ENCODE peak calls at places on chromosome X, in six cellular contexts. W, K, F, S, T and U are unnamed samples.

GRCh38 chrX:133495464-133496391 is 80.4 kb upstream of the GPC4 start:
- DNase-seq in W (no peak), K (no peak), F (no peak), S (no peak), T (no peak), U (no peak)

GRCh38 chrX:110015027-110015426 is 12.1 kb downstream of the TMEM164 start:
- DNase-seq in W (no peak), K (no peak), F (no peak), S (no peak), T (peak), U (no peak)

GRCh38 chrX:69010339-69010738 is 154.9 kb downstream of the PJA1 start:
- DNase-seq in W (no peak), K (no peak), F (no peak), S (no peak), T (no peak), U (no peak)

GRCh38 chrX:1932231-1932630 is 317.4 kb downstream of the ASMT start:
- DNase-seq in W (no peak), K (no peak), F (no peak), S (no peak), T (no peak), U (no peak)

GRCh38 chrX:10725071-10725470 is 104.7 kb upstream of the MID1 start:
- DNase-seq in W (peak), K (no peak), F (no peak), S (peak), T (peak), U (peak)

GRCh38 chrX:101357166-101357795 is 8.7 kb upstream of the TIMM8A start:
- DNase-seq in W (no peak), K (no peak), F (no peak), S (peak), T (no peak), U (peak)

GRCh38 chrX:143853488-143853887 is 30.4 kb upstream of the UBE2NL start:
- DNase-seq in W (no peak), K (no peak), F (no peak), S (no peak), T (no peak), U (no peak)

GRCh38 chrX:3743821-3744439 is 30.5 kb upstream of the PRKX start:
- DNase-seq in W (no peak), K (no peak), F (no peak), S (no peak), T (no peak), U (peak)

GRCh38 chrX:124502144-124502543 is 155.8 kb downstream of the SH2D1A start:
- DNase-seq in W (no peak), K (no peak), F (no peak), S (no peak), T (no peak), U (no peak)

GRCh38 chrX:113644426-113644825 is 803.8 kb upstream of the AMOT start:
- DNase-seq in W (no peak), K (no peak), F (no peak), S (no peak), T (no peak), U (no peak)

GRCh38 chrX:100731441-100732281 is at the start of gene SYTL4:
- DNase-seq in W (peak), K (no peak), F (no peak), S (peak), T (peak), U (no peak)

GRCh38 chrX:103442536-103442901 is 66.2 kb downstream of the BEX3 start:
- DNase-seq in W (no peak), K (no peak), F (no peak), S (no peak), T (peak), U (no peak)

GRCh38 chrX:96383428-96383827 is 301.2 kb upstream of the DIAPH2 start:
- DNase-seq in W (no peak), K (no peak), F (no peak), S (no peak), T (no peak), U (no peak)

GRCh38 chrX:131762802-131763234 is 218.9 kb downstream of the OR13H1 start:
- DNase-seq in W (peak), K (no peak), F (peak), S (peak), T (no peak), U (no peak)

GRCh38 chrX:622104-622503 is 8.5 kb upstream of the SHOX start:
- DNase-seq in W (no peak), K (no peak), F (no peak), S (no peak), T (no peak), U (no peak)

GRCh38 chrX:41441934-41442823 is 5.0 kb upstream of the NYX start:
- DNase-seq in W (peak), K (peak), F (peak), S (peak), T (peak), U (peak)

GRCh38 chrX:118726887-118727685 is at the start of gene IL13RA1:
- DNase-seq in W (peak), K (peak), F (no peak), S (peak), T (peak), U (peak)

GRCh38 chrX:39874202-39874816 is 223.4 kb downstream of the BCOR start:
- DNase-seq in W (no peak), K (no peak), F (peak), S (no peak), T (peak), U (no peak)
- TF ChIP-seq MYC in W (no peak), K (no peak), F (no peak), S (no peak), T (no peak), U (no peak)

GRCh38 chrX:40006025-40007017 is 91.4 kb downstream of the BCOR start:
- DNase-seq in W (no peak), K (no peak), F (no peak), S (no peak), T (no peak), U (peak)
- TF ChIP-seq MYC in W (no peak), K (no peak), F (no peak), S (no peak), T (no peak), U (no peak)

DNA sequence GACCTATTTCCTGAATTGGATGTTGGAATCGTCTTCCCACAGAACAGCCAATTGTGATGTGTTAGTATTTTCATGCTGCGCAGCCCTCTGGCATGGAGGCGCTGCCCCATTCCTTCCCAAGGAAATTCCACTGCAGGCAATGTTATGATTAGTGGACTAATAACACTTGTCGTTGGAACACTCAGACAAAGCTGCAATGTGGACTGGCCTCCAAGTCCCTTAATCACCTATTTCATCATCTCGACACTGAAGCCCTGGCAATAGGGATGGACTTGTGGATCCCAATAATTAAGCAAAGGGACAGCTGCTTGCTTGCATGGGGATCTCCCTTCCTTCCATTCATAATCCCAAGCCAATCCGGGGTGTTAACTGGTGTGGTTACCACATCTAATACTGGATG is 78.8 kb upstream of the PLAC1 start:
- DNase-seq in W (no peak), K (no peak), F (no peak), S (no peak), T (peak), U (no peak)
- TF ChIP-seq MYC in W (no peak), K (no peak), F (no peak), S (no peak), T (no peak), U (no peak)

DNA sequence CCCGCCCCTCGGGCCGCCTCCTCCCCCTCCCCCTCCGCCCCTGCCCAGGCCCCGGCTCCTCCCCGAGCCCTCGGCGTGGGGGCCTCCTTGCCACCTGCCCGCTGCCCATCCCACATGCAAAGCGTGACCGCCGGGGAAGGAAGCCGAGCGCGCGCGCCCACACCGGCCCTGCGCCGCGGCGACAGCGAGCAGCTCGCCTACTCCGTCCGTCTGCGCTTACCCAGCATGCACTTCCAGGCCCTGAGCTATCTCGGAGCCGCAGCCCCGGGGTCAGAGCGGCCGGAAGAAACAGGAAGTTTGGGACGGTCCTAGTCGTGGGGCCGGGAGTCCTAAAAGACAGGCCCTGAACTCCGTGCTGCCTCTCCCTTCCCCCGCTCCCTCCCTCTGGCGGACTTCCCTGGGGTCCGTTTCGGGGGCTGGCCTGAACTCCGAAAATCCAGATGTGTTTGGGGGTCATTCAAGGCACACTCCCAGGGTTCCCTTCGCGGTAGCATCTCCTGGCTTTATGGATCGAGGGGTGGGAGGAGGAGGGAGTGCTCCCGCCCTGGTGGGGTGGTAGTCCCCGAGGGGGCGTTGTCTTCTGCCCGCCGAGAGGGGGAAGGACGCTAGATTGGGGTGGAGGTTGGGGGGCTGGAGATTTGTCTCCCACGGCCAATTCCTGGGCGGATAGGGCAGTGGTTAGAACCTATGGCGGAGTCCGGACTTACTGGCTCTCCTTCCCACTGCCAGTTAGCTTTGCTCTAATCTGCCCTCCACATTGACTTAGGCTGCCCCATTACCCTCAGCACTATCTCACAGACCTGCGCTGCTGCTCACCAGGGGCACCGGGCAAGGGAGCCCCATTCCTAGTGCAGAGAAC is 25.0 kb upstream of the BCORL1 start:
- DNase-seq in W (peak), K (no peak), F (peak), S (peak), T (peak), U (peak)
- TF ChIP-seq MYC in W (no peak), K (no peak), F (no peak), S (peak), T (no peak), U (peak)

DNA sequence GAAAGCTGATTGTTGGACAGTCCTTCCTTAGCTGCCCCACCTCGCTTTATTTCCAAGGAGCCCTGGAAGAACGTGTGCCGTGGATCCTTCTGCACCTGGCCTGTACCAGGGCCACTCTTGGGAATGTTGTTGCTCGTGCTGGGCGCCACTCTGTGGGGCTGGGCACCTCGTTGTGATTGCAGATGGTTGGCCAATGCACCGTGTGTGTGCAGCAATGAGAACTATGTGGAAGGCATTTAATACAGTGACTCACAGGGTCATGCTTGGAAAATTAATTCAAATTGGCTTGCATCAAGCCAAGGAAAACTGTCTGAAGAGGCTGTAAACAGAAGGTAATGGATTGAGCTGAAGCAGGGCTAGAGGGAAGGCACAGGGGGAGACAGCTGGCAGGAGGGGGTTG is 37.0 kb upstream of the CD99L2 start:
- DNase-seq in W (no peak), K (no peak), F (no peak), S (no peak), T (no peak), U (no peak)
- TF ChIP-seq MYC in W (no peak), K (no peak), F (no peak), S (no peak), T (no peak), U (no peak)

GRCh38 chrX:54885740-54886139 is 34.9 kb upstream of the TRO start:
- DNase-seq in W (no peak), K (no peak), F (no peak), S (no peak), T (no peak), U (no peak)

GRCh38 chrX:54894159-54894558 is 26.5 kb upstream of the TRO start:
- DNase-seq in W (no peak), K (no peak), F (no peak), S (no peak), T (no peak), U (no peak)

DNA sequence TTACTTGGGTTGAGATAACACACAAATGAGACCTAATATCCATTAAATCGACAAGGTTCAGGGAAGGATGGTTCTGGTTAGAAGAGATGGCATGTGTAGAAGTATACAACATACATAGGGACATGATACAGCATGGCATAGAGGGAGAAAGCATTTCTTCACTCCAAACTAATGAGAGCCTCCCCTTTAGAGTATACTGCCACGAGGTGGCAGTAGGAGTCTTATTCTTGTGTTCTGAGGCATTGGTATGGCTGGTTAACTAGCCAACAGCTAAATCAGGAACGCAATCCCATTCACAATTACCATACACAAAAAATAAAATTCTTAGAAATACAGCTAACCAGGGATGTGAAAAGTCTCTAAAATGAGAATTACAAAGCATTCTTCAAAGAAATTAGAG is 29.1 kb upstream of the TRO start:
- DNase-seq in W (peak), K (peak), F (no peak), S (peak), T (peak), U (peak)
- TF ChIP-seq MYC in W (no peak), K (no peak), F (no peak), S (no peak), T (no peak), U (no peak)

GRCh38 chrX:25523574-25523973 is 507.8 kb upstream of the ARX start:
- DNase-seq in W (peak), K (peak), F (no peak), S (peak), T (peak), U (peak)
- TF ChIP-seq MYC in W (no peak), K (no peak), F (no peak), S (no peak), T (no peak), U (no peak)

GRCh38 chrX:20664774-20665173 is 398.1 kb upstream of the RPS6KA3 start:
- DNase-seq in W (no peak), K (no peak), F (no peak), S (no peak), T (no peak), U (no peak)
- TF ChIP-seq MYC in W (no peak), K (no peak), F (no peak), S (no peak), T (no peak), U (no peak)

GRCh38 chrX:39981946-39982345 is 115.8 kb downstream of the BCOR start:
- DNase-seq in W (no peak), K (no peak), F (no peak), S (no peak), T (no peak), U (no peak)

GRCh38 chrX:39984191-39984956 is 113.4 kb downstream of the BCOR start:
- DNase-seq in W (no peak), K (no peak), F (peak), S (peak), T (no peak), U (no peak)

GRCh38 chrX:39985116-39985515 is 112.6 kb downstream of the BCOR start:
- DNase-seq in W (no peak), K (no peak), F (no peak), S (no peak), T (no peak), U (no peak)

GRCh38 chrX:39983715-39984114 is 114.0 kb downstream of the BCOR start:
- DNase-seq in W (no peak), K (no peak), F (no peak), S (no peak), T (no peak), U (no peak)

GRCh38 chrX:39982927-39983326 is 114.8 kb downstream of the BCOR start:
- DNase-seq in W (no peak), K (no peak), F (no peak), S (no peak), T (no peak), U (no peak)
- TF ChIP-seq MYC in W (no peak), K (no peak), F (no peak), S (no peak), T (no peak), U (no peak)

GRCh38 chrX:20361081-20361889 is 94.6 kb upstream of the RPS6KA3 start:
- DNase-seq in W (no peak), K (peak), F (no peak), S (no peak), T (no peak), U (peak)
- TF ChIP-seq MYC in W (peak), K (no peak), F (no peak), S (no peak), T (no peak), U (no peak)